ENCODE peak calls at places on chromosomes 13 and 19, in six cellular contexts. One of them, this sample, is unnamed.

GRCh38 chr13:102724923-102725322 is 30.1 kb upstream of the METTL21C start:
- DNase-seq in GM06990: no peak
- DNase-seq in uterus: no peak
- DNase-seq in IMR-90: peak; percentile 24
- DNase-seq in AG04450: no peak
- DNase-seq in heart right ventricle: no peak
- DNase-seq in this sample: peak; percentile 72

GRCh38 chr13:21365574-21365973 is 93.5 kb downstream of the ZDHHC20 start:
- DNase-seq in IMR-90: no peak
- DNase-seq in GM06990: no peak
- DNase-seq in AG04450: no peak
- DNase-seq in uterus: no peak
- DNase-seq in heart right ventricle: no peak
- DNase-seq in this sample: no peak

GRCh38 chr19:46975011-46975917 is 44.4 kb upstream of the NPAS1 start:
- DNase-seq in uterus: no peak
- DNase-seq in AG04450: no peak
- DNase-seq in IMR-90: no peak
- DNase-seq in GM06990: no peak
- DNase-seq in heart right ventricle: no peak
- DNase-seq in this sample: no peak

GRCh38 chr13:61612192-61612591 is 196.5 kb upstream of the PCDH20 start:
- DNase-seq in GM06990: no peak
- DNase-seq in AG04450: no peak
- DNase-seq in heart right ventricle: no peak
- DNase-seq in uterus: no peak
- DNase-seq in IMR-90: no peak
- DNase-seq in this sample: no peak

GRCh38 chr19:47267350-47267759 is 7.3 kb upstream of the INAFM1 start:
- DNase-seq in heart right ventricle: no peak
- DNase-seq in AG04450: no peak
- DNase-seq in IMR-90: no peak
- DNase-seq in uterus: no peak
- DNase-seq in GM06990: no peak
- DNase-seq in this sample: no peak

GRCh38 chr13:97226013-97226412 is 3.9 kb downstream of the MBNL2 start:
- DNase-seq in uterus: no peak
- DNase-seq in GM06990: no peak
- DNase-seq in AG04450: no peak
- DNase-seq in IMR-90: no peak
- DNase-seq in heart right ventricle: no peak
- DNase-seq in this sample: no peak

GRCh38 chr19:11137542-11138384 is 17.8 kb downstream of the SPC24 start:
- DNase-seq in IMR-90: peak; percentile 84
- DNase-seq in AG04450: peak; percentile 69
- DNase-seq in heart right ventricle: peak; percentile 79
- DNase-seq in GM06990: no peak
- DNase-seq in uterus: peak; percentile 91
- DNase-seq in this sample: no peak

GRCh38 chr19:8585894-8586750 is 8.9 kb upstream of the MYO1F start:
- DNase-seq in GM06990: no peak
- DNase-seq in uterus: no peak
- DNase-seq in AG04450: no peak
- DNase-seq in IMR-90: no peak
- DNase-seq in heart right ventricle: peak; percentile 63
- DNase-seq in this sample: no peak

GRCh38 chr13:75368167-75368566 is 113.8 kb downstream of the TBC1D4 start:
- DNase-seq in uterus: peak; percentile 61
- DNase-seq in GM06990: no peak
- DNase-seq in AG04450: peak; percentile 34
- DNase-seq in IMR-90: peak; percentile 92
- DNase-seq in heart right ventricle: no peak
- DNase-seq in this sample: peak; percentile 61

GRCh38 chr13:23279321-23279720 is 98.5 kb downstream of the SGCG start:
- DNase-seq in IMR-90: no peak
- DNase-seq in AG04450: no peak
- DNase-seq in uterus: no peak
- DNase-seq in GM06990: no peak
- DNase-seq in heart right ventricle: no peak
- DNase-seq in this sample: no peak

GRCh38 chr19:28404462-28404861 is 808.5 kb downstream of the UQCRFS1 start:
- DNase-seq in AG04450: no peak
- DNase-seq in uterus: no peak
- DNase-seq in IMR-90: no peak
- DNase-seq in GM06990: no peak
- DNase-seq in heart right ventricle: no peak
- DNase-seq in this sample: no peak

GRCh38 chr13:96690998-96691397 is 303.3 kb downstream of the OXGR1 start:
- DNase-seq in GM06990: no peak
- DNase-seq in uterus: no peak
- DNase-seq in AG04450: no peak
- DNase-seq in IMR-90: no peak
- DNase-seq in heart right ventricle: no peak
- DNase-seq in this sample: no peak

GRCh38 chr19:34173145-34173956 is 1.0 kb downstream of the LSM14A start:
- DNase-seq in heart right ventricle: no peak
- DNase-seq in IMR-90: peak; percentile 27
- DNase-seq in uterus: peak; percentile 36
- DNase-seq in AG04450: no peak
- DNase-seq in GM06990: peak; percentile 43
- DNase-seq in this sample: peak; percentile 75

GRCh38 chr13:73933795-73934194 is 200.4 kb downstream of the KLF12 start:
- DNase-seq in uterus: no peak
- DNase-seq in IMR-90: no peak
- DNase-seq in AG04450: no peak
- DNase-seq in heart right ventricle: no peak
- DNase-seq in GM06990: no peak
- DNase-seq in this sample: no peak

GRCh38 chr19:2549701-2550191 is 73.8 kb downstream of the GADD45B start:
- DNase-seq in uterus: peak; percentile 70
- DNase-seq in GM06990: no peak
- DNase-seq in IMR-90: peak; percentile 88
- DNase-seq in AG04450: peak; percentile 58
- DNase-seq in heart right ventricle: peak; percentile 73
- DNase-seq in this sample: no peak

GRCh38 chr19:43624933-43625332 is 5.5 kb upstream of the ZNF428 start:
- DNase-seq in heart right ventricle: peak; percentile 63
- DNase-seq in IMR-90: peak; percentile 8
- DNase-seq in uterus: no peak
- DNase-seq in GM06990: peak; percentile 66
- DNase-seq in AG04450: no peak
- DNase-seq in this sample: no peak

GRCh38 chr13:58097831-58098230 is 466.3 kb downstream of the PCDH17 start:
- DNase-seq in heart right ventricle: no peak
- DNase-seq in uterus: no peak
- DNase-seq in GM06990: no peak
- DNase-seq in IMR-90: no peak
- DNase-seq in AG04450: no peak
- DNase-seq in this sample: no peak

GRCh38 chr19:35669974-35670373 is 3.7 kb downstream of the UPK1A start:
- DNase-seq in uterus: no peak
- DNase-seq in heart right ventricle: no peak
- DNase-seq in GM06990: no peak
- DNase-seq in IMR-90: no peak
- DNase-seq in AG04450: no peak
- DNase-seq in this sample: no peak

GRCh38 chr13:48066310-48066989 is 28.5 kb downstream of the MED4 start:
- DNase-seq in AG04450: no peak
- DNase-seq in heart right ventricle: no peak
- DNase-seq in GM06990: peak; percentile 42
- DNase-seq in IMR-90: peak; percentile 16
- DNase-seq in uterus: no peak
- DNase-seq in this sample: no peak

GRCh38 chr19:30253581-30253996 is 118.6 kb upstream of the ZNF536 start:
- DNase-seq in GM06990: no peak
- DNase-seq in AG04450: no peak
- DNase-seq in uterus: no peak
- DNase-seq in IMR-90: no peak
- DNase-seq in heart right ventricle: no peak
- DNase-seq in this sample: no peak

GRCh38 chr19:3224346-3225325 is at the start of gene CELF5:
- DNase-seq in GM06990: no peak
- DNase-seq in AG04450: no peak
- DNase-seq in uterus: no peak
- DNase-seq in heart right ventricle: peak; percentile 59
- DNase-seq in IMR-90: no peak
- DNase-seq in this sample: no peak

GRCh38 chr13:113474179-113474578 is 16.3 kb downstream of the DCUN1D2 start:
- DNase-seq in AG04450: no peak
- DNase-seq in IMR-90: peak; percentile 91
- DNase-seq in uterus: no peak
- DNase-seq in GM06990: no peak
- DNase-seq in heart right ventricle: no peak
- DNase-seq in this sample: no peak
- TF ChIP-seq CTCF in AG04450: no peak
- TF ChIP-seq CTCF in IMR-90: no peak
- TF ChIP-seq CTCF in uterus: no peak
- TF ChIP-seq CTCF in GM06990: no peak
- TF ChIP-seq CTCF in heart right ventricle: no peak
- TF ChIP-seq CTCF in this sample: no peak

GRCh38 chr19:40575326-40575725 is 1.3 kb upstream of the SHKBP1 start:
- DNase-seq in GM06990: no peak
- DNase-seq in AG04450: no peak
- DNase-seq in uterus: no peak
- DNase-seq in heart right ventricle: no peak
- DNase-seq in IMR-90: no peak
- DNase-seq in this sample: no peak
- H3K4me3 ChIP-seq in GM06990: no peak overlapping the region
- H3K4me3 ChIP-seq in AG04450: no peak overlapping the region
- H3K4me3 ChIP-seq in uterus: no peak overlapping the region
- H3K4me3 ChIP-seq in heart right ventricle: no peak overlapping the region
- H3K4me3 ChIP-seq in IMR-90: no peak overlapping the region
- H3K4me3 ChIP-seq in this sample: no peak overlapping the region

GRCh38 chr19:44752816-44753618 is 4.5 kb downstream of the BCL3 start:
- DNase-seq in AG04450: peak; percentile 96
- DNase-seq in uterus: peak; percentile 84
- DNase-seq in GM06990: peak; percentile 95
- DNase-seq in IMR-90: peak; percentile 99
- DNase-seq in heart right ventricle: peak; percentile 87
- DNase-seq in this sample: peak; percentile 72
- TF ChIP-seq CTCF in AG04450: no peak
- TF ChIP-seq CTCF in uterus: no peak
- TF ChIP-seq CTCF in GM06990: no peak
- TF ChIP-seq CTCF in IMR-90: peak; percentile 25
- TF ChIP-seq CTCF in heart right ventricle: no peak
- TF ChIP-seq CTCF in this sample: no peak

DNA sequence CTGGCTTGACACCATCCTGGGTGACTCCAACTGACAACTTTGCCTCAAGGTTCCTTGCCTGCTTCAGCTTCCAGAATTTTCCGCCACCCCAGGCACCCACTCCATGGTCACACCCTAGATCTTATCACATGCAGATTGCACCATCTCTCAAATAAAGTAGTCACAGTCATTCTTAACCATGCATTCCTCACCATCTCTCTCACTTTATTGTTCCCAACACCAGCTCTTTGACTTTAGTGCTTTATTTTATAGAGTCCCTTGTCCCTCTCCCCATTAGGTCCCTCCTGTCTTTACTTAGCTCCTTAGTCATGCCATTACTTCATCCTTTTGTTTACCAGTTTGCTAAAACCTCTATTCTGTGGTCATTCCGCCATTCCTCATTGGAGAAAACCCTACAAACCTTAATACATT is 351.7 kb downstream of the SPRY2 start:
- DNase-seq in heart right ventricle: no peak
- DNase-seq in uterus: no peak
- DNase-seq in GM06990: no peak
- DNase-seq in IMR-90: peak; percentile 56
- DNase-seq in AG04450: no peak
- DNase-seq in this sample: no peak
- H3K4me3 ChIP-seq in heart right ventricle: no peak overlapping the region
- H3K4me3 ChIP-seq in uterus: no peak overlapping the region
- H3K4me3 ChIP-seq in GM06990: no peak overlapping the region
- H3K4me3 ChIP-seq in IMR-90: no peak overlapping the region
- H3K4me3 ChIP-seq in AG04450: no peak overlapping the region
- H3K4me3 ChIP-seq in this sample: no peak overlapping the region

GRCh38 chr19:7280940-7281666 is 13.1 kb downstream of the INSR start:
- DNase-seq in uterus: no peak
- DNase-seq in GM06990: no peak
- DNase-seq in IMR-90: no peak
- DNase-seq in heart right ventricle: no peak
- DNase-seq in AG04450: no peak
- DNase-seq in this sample: no peak
- TF ChIP-seq CTCF in uterus: no peak
- TF ChIP-seq CTCF in GM06990: no peak
- TF ChIP-seq CTCF in IMR-90: no peak
- TF ChIP-seq CTCF in heart right ventricle: no peak
- TF ChIP-seq CTCF in AG04450: no peak
- TF ChIP-seq CTCF in this sample: no peak

DNA sequence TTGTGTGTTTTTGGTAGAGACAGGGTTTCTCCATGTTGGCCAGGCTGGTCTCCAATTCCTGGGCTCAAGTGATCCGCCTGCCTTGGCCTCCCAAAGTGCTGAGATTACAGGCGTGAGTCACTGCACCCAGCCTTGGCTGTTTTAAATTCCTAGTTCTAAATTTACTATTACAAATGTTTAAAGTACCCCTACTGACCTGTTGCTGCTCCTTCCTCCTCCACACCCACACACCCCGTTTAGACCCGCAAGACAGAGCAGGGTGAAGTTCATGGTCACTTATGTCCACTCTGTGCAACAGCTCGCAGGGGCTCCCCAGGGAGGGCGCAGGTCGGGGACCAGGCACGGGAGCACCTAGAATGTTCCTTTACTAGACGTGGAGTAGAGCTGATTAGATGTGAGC is 28.7 kb downstream of the TMEM161A start:
- DNase-seq in uterus: no peak
- DNase-seq in IMR-90: peak; percentile 38
- DNase-seq in AG04450: peak; percentile 7
- DNase-seq in heart right ventricle: no peak
- DNase-seq in GM06990: no peak
- DNase-seq in this sample: no peak
- H3K4me3 ChIP-seq in uterus: no peak overlapping the region
- H3K4me3 ChIP-seq in IMR-90: no peak overlapping the region
- H3K4me3 ChIP-seq in AG04450: no peak overlapping the region
- H3K4me3 ChIP-seq in heart right ventricle: no peak overlapping the region
- H3K4me3 ChIP-seq in GM06990: no peak overlapping the region
- H3K4me3 ChIP-seq in this sample: no peak overlapping the region

GRCh38 chr13:79062291-79062690 is 343.8 kb downstream of the RBM26 start:
- DNase-seq in IMR-90: no peak
- DNase-seq in uterus: no peak
- DNase-seq in AG04450: no peak
- DNase-seq in heart right ventricle: no peak
- DNase-seq in GM06990: no peak
- DNase-seq in this sample: no peak

GRCh38 chr13:79056706-79057105 is 349.3 kb downstream of the RBM26 start:
- DNase-seq in AG04450: no peak
- DNase-seq in IMR-90: no peak
- DNase-seq in uterus: no peak
- DNase-seq in heart right ventricle: no peak
- DNase-seq in GM06990: no peak
- DNase-seq in this sample: no peak

GRCh38 chr13:79060216-79060615 is 345.8 kb downstream of the RBM26 start:
- DNase-seq in GM06990: no peak
- DNase-seq in IMR-90: no peak
- DNase-seq in AG04450: no peak
- DNase-seq in heart right ventricle: no peak
- DNase-seq in uterus: no peak
- DNase-seq in this sample: no peak
- TF ChIP-seq CTCF in GM06990: no peak
- TF ChIP-seq CTCF in IMR-90: no peak
- TF ChIP-seq CTCF in AG04450: peak; percentile 10
- TF ChIP-seq CTCF in heart right ventricle: no peak
- TF ChIP-seq CTCF in uterus: no peak
- TF ChIP-seq CTCF in this sample: peak; percentile 11

GRCh38 chr19:5131031-5131865 is 162.3 kb downstream of the KDM4B start:
- DNase-seq in GM06990: peak; percentile 84
- DNase-seq in heart right ventricle: no peak
- DNase-seq in IMR-90: no peak
- DNase-seq in uterus: no peak
- DNase-seq in AG04450: no peak
- DNase-seq in this sample: no peak
- H3K4me3 ChIP-seq in GM06990: peak overlapping the region; percentile 73
- H3K4me3 ChIP-seq in heart right ventricle: no peak overlapping the region
- H3K4me3 ChIP-seq in IMR-90: no peak overlapping the region
- H3K4me3 ChIP-seq in uterus: no peak overlapping the region
- H3K4me3 ChIP-seq in AG04450: no peak overlapping the region
- H3K4me3 ChIP-seq in this sample: no peak overlapping the region

This sample was measured in epithelial cell of proximal tubule.